ENCODE peak calls at places on chromosomes 7 and 10, in six cellular contexts. E is hepatic stellate cell, Z is HTR-8/SVneo, N is left ventricle myocardium inferior, J is NCI-H1436, X is RWPE1. O is an unnamed sample.

GRCh38 chr10:87547734-87548311 is 43.1 kb downstream of the MINPP1 start:
- DNase-seq in N (no peak), E (peak; percentile 22), Z (no peak), X (no peak), J (no peak), O (no peak)

GRCh38 chr10:50577681-50578350 is 45.9 kb downstream of the SGMS1 start:
- DNase-seq in E (peak; percentile 9), N (no peak), X (no peak), J (no peak), Z (no peak), O (peak; percentile 66)

GRCh38 chr7:132520591-132520990 is 55.7 kb downstream of the PLXNA4 start:
- DNase-seq in J (no peak), Z (no peak), N (no peak), E (no peak), X (no peak), O (no peak)

GRCh38 chr10:86263209-86263608 is 103.4 kb downstream of the GRID1 start:
- DNase-seq in N (no peak), Z (no peak), X (no peak), E (no peak), J (no peak), O (no peak)

GRCh38 chr10:77507313-77507712 is 130.3 kb downstream of the KCNMA1 start:
- DNase-seq in E (no peak), N (no peak), Z (no peak), J (no peak), X (no peak), O (no peak)

GRCh38 chr10:79244841-79245504 is 102.3 kb upstream of the PPIF start:
- DNase-seq in N (no peak), Z (no peak), J (no peak), E (peak; percentile 84), X (no peak), O (no peak)

GRCh38 chr7:91162415-91162814 is 101.8 kb upstream of the FZD1 start:
- DNase-seq in Z (no peak), N (no peak), E (no peak), J (no peak), X (no peak), O (no peak)

GRCh38 chr7:5574770-5575269 is 151.2 kb upstream of the TNRC18 start:
- DNase-seq in N (no peak), E (no peak), J (no peak), Z (no peak), X (no peak), O (no peak)

GRCh38 chr7:41911792-41912191 is 208.9 kb upstream of the INHBA start:
- DNase-seq in Z (no peak), J (no peak), E (peak; percentile 13), X (no peak), N (no peak), O (no peak)

GRCh38 chr10:123993534-123994416 is 99.6 kb downstream of the CHST15 start:
- DNase-seq in E (no peak), J (no peak), Z (no peak), X (no peak), N (no peak), O (no peak)

GRCh38 chr10:84429926-84430520 is 101.6 kb downstream of the CCSER2 start:
- DNase-seq in J (no peak), N (peak; percentile 34), E (no peak), X (peak; percentile 64), Z (peak; percentile 18), O (no peak)

GRCh38 chr7:431658-432111 is 88.0 kb downstream of the PDGFA start:
- DNase-seq in N (no peak), X (no peak), Z (no peak), J (no peak), E (no peak), O (no peak)

GRCh38 chr7:17706255-17706654 is 234.0 kb downstream of the SNX13 start:
- DNase-seq in N (no peak), Z (no peak), E (no peak), X (no peak), J (no peak), O (no peak)

GRCh38 chr10:79078367-79079073 is 9.8 kb downstream of the ZMIZ1 start:
- DNase-seq in J (no peak), E (no peak), X (no peak), N (no peak), Z (no peak), O (no peak)

GRCh38 chr7:117127585-117128168 is 174.4 kb downstream of the ST7 start:
- DNase-seq in X (peak; percentile 10), E (no peak), J (peak; percentile 50), Z (no peak), N (peak; percentile 21), O (peak; percentile 58)

GRCh38 chr10:78964952-78965633 is 103.7 kb upstream of the ZMIZ1 start:
- DNase-seq in X (peak; percentile 49), J (peak; percentile 9), E (no peak), Z (peak; percentile 75), N (peak; percentile 25), O (no peak)

GRCh38 chr7:142483659-142484317 is 225.9 kb upstream of the PRSS58 start:
- DNase-seq in Z (no peak), X (no peak), N (no peak), J (no peak), E (no peak), O (no peak)

GRCh38 chr7:69706070-69706469 is 107.8 kb downstream of the AUTS2 start:
- DNase-seq in E (no peak), N (no peak), Z (no peak), J (no peak), X (no peak), O (no peak)

GRCh38 chr10:25851548-25851947 is 82.5 kb upstream of the MYO3A start:
- DNase-seq in J (no peak), Z (no peak), E (no peak), X (no peak), N (no peak), O (no peak)

GRCh38 chr10:100448977-100449376 is 13.8 kb upstream of the WNT8B start:
- DNase-seq in J (no peak), E (no peak), N (no peak), Z (no peak), X (no peak), O (no peak)

GRCh38 chr7:146961617-146962016 is 845.0 kb downstream of the CNTNAP2 start:
- DNase-seq in Z (peak; percentile 3), E (no peak), N (no peak), X (peak; percentile 0), J (peak; percentile 56), O (no peak)

GRCh38 chr7:152574892-152575511 is 100.9 kb downstream of the XRCC2 start:
- DNase-seq in J (no peak), X (no peak), E (no peak), Z (no peak), N (no peak), O (peak; percentile 47)

GRCh38 chr7:44244282-44244681 is 43.5 kb downstream of the YKT6 start:
- DNase-seq in J (no peak), Z (peak; percentile 47), X (no peak), E (peak; percentile 56), N (no peak), O (no peak)

GRCh38 chr7:135659159-135659837 is 3.0 kb upstream of the STMP1 start:
- DNase-seq in J (no peak), X (no peak), N (no peak), Z (no peak), E (no peak), O (no peak)

GRCh38 chr10:67665491-67665890 is 30.5 kb downstream of the CTNNA3 start:
- DNase-seq in E (no peak), Z (no peak), J (no peak), N (no peak), X (no peak), O (no peak)

GRCh38 chr7:7798510-7798909 is 80.1 kb upstream of the RPA3 start:
- DNase-seq in E (no peak), Z (no peak), J (no peak), N (no peak), X (no peak), O (no peak)

GRCh38 chr7:84364708-84365107 is 170.1 kb upstream of the SEMA3A start:
- DNase-seq in Z (no peak), J (no peak), E (no peak), X (no peak), N (no peak), O (no peak)

GRCh38 chr7:105673367-105674188 is 92.3 kb upstream of the EFCAB10 start:
- DNase-seq in X (no peak), E (no peak), N (no peak), Z (no peak), J (peak; percentile 17), O (no peak)

GRCh38 chr10:21531164-21531563 is 2.9 kb upstream of the MLLT10 start:
- DNase-seq in E (no peak), Z (no peak), J (no peak), X (no peak), N (no peak), O (no peak)

GRCh38 chr10:131310054-131310903 is 1.2 kb downstream of the TCERG1L start:
- DNase-seq in E (no peak), X (peak; percentile 21), N (no peak), J (peak; percentile 9), Z (no peak), O (no peak)

GRCh38 chr7:123751816-123752215 is 3.0 kb upstream of the WASL start:
- DNase-seq in E (no peak), Z (no peak), J (no peak), X (no peak), N (no peak), O (no peak)